ENCODE peak calls at places on chromosome 4, in five cellular contexts. D is left ventricle myocardium inferior; V is CD4-positive, alpha-beta T cell; K is fibroblast of lung; T is ascending aorta. S is an unnamed sample. For H3K27me3, the result is how much of the 10 kb centered on the place peaks cover.

GRCh38 chr4:164779080-164779479 is 25.1 kb downstream of the SMIM31 start:
- DNase-seq in V (no peak), D (no peak), K (no peak), T (no peak), S (no peak)

GRCh38 chr4:1351854-1352633 is 5.0 kb downstream of the UVSSA start:
- DNase-seq in K (peak), D (peak), T (no peak), V (peak), S (no peak)

GRCh38 chr4:170978990-170979389 is 834.2 kb upstream of the GALNTL6 start:
- DNase-seq in D (no peak), T (no peak), V (no peak), K (no peak), S (no peak)

GRCh38 chr4:168484626-168485025 is 4.3 kb upstream of the DDX60L start:
- DNase-seq in V (no peak), K (peak), D (no peak), T (no peak), S (no peak)

GRCh38 chr4:137526681-137527080 is 5.6 kb downstream of the PCDH18 start:
- DNase-seq in T (no peak), V (no peak), K (no peak), D (no peak), S (no peak)

GRCh38 chr4:176638992-176639391 is 153.7 kb downstream of the VEGFC start:
- DNase-seq in V (no peak), K (no peak), D (no peak), T (no peak), S (no peak)

GRCh38 chr4:174278467-174278866 is 5.0 kb downstream of the FBXO8 start:
- DNase-seq in D (no peak), T (no peak), K (no peak), V (no peak), S (no peak)

GRCh38 chr4:39450618-39451017 is 8.1 kb downstream of the RPL9 start:
- DNase-seq in V (no peak), T (no peak), D (no peak), K (no peak), S (no peak)

GRCh38 chr4:44996276-44996845 is 270.0 kb upstream of the GNPDA2 start:
- DNase-seq in V (no peak), T (no peak), K (no peak), D (no peak), S (no peak)

GRCh38 chr4:183291070-183291469 is 29.0 kb downstream of the CLDN22 start:
- DNase-seq in V (no peak), K (no peak), T (no peak), D (no peak), S (no peak)

GRCh38 chr4:113762061-113762850 is 718 bp upstream of the CAMK2D start:
- DNase-seq in D (peak), V (peak), T (peak), K (peak), S (peak)

GRCh38 chr4:113760852-113761681 is 471 bp downstream of the CAMK2D start:
- DNase-seq in D (peak), K (peak), T (peak), V (peak), S (peak)

GRCh38 chr4:113764720-113765264 is 3.3 kb upstream of the CAMK2D start:
- DNase-seq in V (no peak), K (no peak), T (no peak), D (no peak), S (no peak)

GRCh38 chr4:113761682-113762060 is at the start of gene CAMK2D:
- DNase-seq in K (peak), V (peak), D (peak), T (peak), S (peak)

GRCh38 chr4:113762851-113763172 is 1.3 kb upstream of the CAMK2D start:
- DNase-seq in D (no peak), V (no peak), K (no peak), T (no peak), S (no peak)
- TF ChIP-seq CTCF in D (no peak), V (no peak), K (no peak), T (peak), S (peak)

DNA sequence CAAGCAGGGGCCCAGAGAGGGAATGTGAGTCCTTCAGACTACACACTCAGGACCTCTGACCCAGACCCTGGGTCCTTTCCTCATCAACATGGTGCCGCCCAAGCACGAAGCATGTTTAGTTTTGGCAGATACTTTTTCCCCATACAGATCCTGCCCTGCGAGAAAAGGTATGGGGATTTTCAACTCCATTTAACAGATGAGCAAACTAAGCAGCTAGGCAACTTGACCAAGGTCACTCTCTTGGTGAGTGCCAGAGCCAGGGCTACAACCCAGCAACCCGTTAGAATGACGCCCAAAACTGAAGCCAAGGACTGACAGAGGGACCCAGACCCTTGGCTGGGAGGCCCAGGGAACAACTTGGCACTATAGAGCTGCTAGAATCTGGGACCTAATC is 40.3 kb upstream of the MSX1 start:
- DNase-seq in V (no peak), K (no peak), D (no peak), T (no peak), S (no peak)
- H3K27ac ChIP-seq in V (no peak), K (no peak), D (no peak), T (no peak), S (no peak)

DNA sequence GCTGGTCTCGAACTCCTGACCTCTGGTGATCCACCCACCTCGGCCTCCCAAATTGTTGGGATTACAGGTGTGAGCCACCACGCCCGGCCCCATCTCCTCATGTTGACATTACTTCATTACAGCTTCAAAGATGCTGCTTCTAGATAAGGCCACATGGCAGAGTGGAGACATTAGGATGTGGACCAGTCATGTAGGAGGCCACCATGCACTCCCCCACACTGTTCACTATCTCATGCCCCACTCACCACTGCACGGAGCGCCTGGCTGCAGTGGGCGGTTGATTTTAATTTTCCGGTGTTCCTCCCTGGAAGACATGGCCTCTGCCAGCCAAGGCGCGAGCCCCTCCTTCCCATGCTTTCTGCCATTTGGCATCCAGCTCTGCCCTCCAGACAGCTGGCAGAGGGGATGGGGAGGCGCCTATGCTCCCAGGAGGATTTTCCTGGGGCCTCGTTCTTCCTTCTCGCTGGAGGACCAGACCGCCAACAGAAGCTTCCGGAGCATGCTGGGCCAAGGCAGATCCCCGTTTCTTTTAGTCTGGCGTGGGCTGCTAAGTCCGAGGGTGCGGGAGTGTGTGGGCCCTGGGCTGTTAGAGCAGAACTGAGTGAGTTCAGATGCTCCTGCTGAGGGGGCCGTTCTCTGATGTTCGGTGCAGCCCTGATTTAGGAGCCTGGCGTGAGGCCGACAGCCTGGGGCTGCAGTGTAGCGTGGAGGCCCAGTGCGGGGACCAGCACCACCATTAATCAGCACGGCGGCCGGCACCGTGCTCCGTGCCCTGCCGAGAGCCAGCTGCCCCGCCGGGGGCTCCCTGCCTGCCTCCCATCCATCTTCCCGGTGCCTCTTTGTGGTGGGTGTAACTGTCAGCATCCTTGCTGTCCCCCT is 93.1 kb downstream of the SORCS2 start:
- DNase-seq in V (no peak), D (no peak), T (no peak), K (no peak), S (no peak)
- H3K27me3 ChIP-seq in V (under half), D (under half), T (under half), K (under half), S (under half)

GRCh38 chr4:83036991-83037390 is 2.0 kb downstream of the COPS4 start:
- DNase-seq in D (no peak), T (no peak), K (no peak), V (no peak), S (no peak)

GRCh38 chr4:83034630-83035494 is at the start of gene COPS4:
- DNase-seq in D (peak), V (peak), T (peak), K (peak), S (peak)

GRCh38 chr4:83043801-83044407 is 8.9 kb downstream of the COPS4 start:
- DNase-seq in T (no peak), V (no peak), K (peak), D (no peak), S (no peak)

GRCh38 chr4:83040269-83040668 is 5.3 kb downstream of the COPS4 start:
- DNase-seq in T (no peak), V (no peak), K (no peak), D (no peak), S (no peak)
- TF ChIP-seq CTCF in T (no peak), V (no peak), K (peak), D (no peak), S (no peak)